ENCODE peak calls at places on chromosomes 16 and 17, in nine cellular contexts. J, N, A, D, H, I, V, K and S are unnamed samples.

GRCh38 chr16:29645699-29646187 is 17.3 kb upstream of the SPN start:
- DNase-seq in V (peak), D (no peak), H (no peak), N (no peak), J (no peak), A (no peak), I (peak), K (peak), S (no peak)

GRCh38 chr16:15425861-15426260 is 8.5 kb upstream of the BMERB1 start:
- DNase-seq in K (no peak), H (no peak), I (no peak), A (no peak), J (no peak), D (no peak), N (no peak), V (no peak), S (no peak)

GRCh38 chr17:45310380-45311324 is 6.2 kb downstream of the MAP3K14 start:
- DNase-seq in J (peak), K (peak), V (no peak), H (no peak), N (no peak), D (no peak), A (peak), I (peak), S (no peak)

GRCh38 chr16:64365448-64365858 is 756.4 kb downstream of the CDH11 start:
- DNase-seq in J (no peak), V (no peak), N (no peak), K (peak), I (peak), H (no peak), A (no peak), D (no peak), S (no peak)

GRCh38 chr16:2148714-2149629 is 547 bp downstream of the RAB26 start:
- DNase-seq in H (no peak), N (no peak), K (peak), J (no peak), V (peak), D (no peak), I (peak), A (no peak), S (no peak)

GRCh38 chr17:41507315-41507880 is 2.0 kb upstream of the KRT13 start:
- DNase-seq in N (no peak), V (no peak), J (no peak), A (no peak), H (no peak), D (no peak), K (peak), I (no peak), S (no peak)

GRCh38 chr17:63039342-63039741 is 73.3 kb downstream of the TANC2 start:
- DNase-seq in H (no peak), V (peak), I (no peak), J (no peak), K (no peak), D (no peak), A (no peak), N (no peak), S (no peak)

GRCh38 chr16:87047221-87048037 is 269.8 kb downstream of the C16orf95 start:
- DNase-seq in A (no peak), K (peak), I (peak), V (no peak), N (no peak), J (no peak), H (no peak), D (no peak), S (no peak)

DNA sequence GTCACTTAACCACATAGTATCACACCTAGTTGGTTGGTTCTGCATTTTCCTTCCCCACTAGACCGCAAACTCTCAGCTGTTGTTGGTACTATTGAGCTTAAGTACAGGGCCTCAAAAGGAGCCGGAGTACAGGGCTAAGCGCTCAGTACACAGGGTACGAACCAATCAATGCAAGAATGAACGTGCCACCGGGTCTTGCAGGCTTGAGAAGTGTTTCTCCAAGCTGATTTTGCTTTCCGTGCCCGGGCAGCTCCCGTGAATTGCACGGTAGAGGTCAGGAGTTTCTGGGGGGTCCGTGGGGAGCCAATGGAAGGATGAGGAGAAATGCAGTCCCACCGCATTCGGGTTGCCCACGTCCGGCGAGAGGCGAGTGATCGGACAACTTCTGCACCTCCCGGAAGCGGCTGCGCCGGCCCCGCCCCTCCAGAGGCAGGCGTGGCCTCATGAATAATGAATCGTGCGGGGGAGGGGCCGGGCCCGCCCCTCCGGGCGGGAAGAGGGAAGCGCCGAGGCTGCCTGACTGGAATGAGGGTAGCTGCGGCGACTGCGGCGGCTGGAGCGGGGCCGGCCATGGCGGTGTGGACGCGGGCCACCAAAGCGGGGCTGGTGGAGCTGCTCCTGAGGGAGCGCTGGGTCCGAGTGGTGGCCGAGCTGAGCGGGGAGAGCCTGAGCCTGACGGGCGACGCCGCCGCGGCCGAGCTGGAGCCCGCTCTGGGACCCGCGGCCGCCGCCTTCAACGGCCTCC is at the start of gene SNTB2:
- DNase-seq in V (peak), N (peak), H (peak), A (peak), K (peak), I (peak), J (peak), D (peak), S (peak)
- TF ChIP-seq CTCF in V (no peak), N (no peak), H (no peak), A (no peak), K (no peak), I (no peak), J (no peak), D (no peak), S (no peak)

GRCh38 chr16:58679763-58680162 is 4.8 kb downstream of the SLC38A7 start:
- DNase-seq in H (no peak), I (no peak), K (peak), D (no peak), J (no peak), A (no peak), V (no peak), N (no peak), S (peak)

GRCh38 chr16:58684354-58685083 is at the start of gene SLC38A7:
- DNase-seq in D (peak), J (peak), K (peak), A (peak), N (peak), H (peak), I (peak), V (peak), S (peak)

GRCh38 chr16:58684001-58684353 is 593 bp downstream of the SLC38A7 start:
- DNase-seq in K (peak), V (no peak), A (no peak), J (no peak), D (no peak), H (no peak), I (peak), N (no peak), S (no peak)

GRCh38 chr16:58678269-58678668 is 6.3 kb downstream of the SLC38A7 start:
- DNase-seq in N (no peak), D (no peak), V (no peak), I (no peak), K (peak), A (no peak), H (no peak), J (no peak), S (peak)

DNA sequence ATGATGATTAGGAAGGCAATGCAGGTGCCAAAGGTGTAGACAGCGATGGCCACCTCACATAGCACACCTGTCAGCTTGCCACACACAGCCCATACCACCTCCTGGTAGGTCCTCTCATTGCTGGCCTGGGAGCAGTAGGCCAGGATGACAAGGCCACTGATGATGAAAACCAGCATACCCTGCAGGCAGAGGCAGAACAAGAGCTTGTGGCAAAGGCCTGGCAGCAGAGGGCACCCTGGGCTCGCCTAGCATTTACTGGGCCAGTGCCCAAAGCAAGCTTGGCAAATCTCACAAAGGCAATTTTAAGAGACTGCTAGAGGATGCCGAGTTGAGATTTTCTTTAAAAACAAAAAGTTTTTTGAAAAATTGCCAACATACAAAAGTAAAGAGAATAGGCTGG is 5.9 kb downstream of the SLC38A7 start:
- DNase-seq in V (peak), J (peak), N (no peak), I (peak), K (peak), H (no peak), D (no peak), A (no peak), S (peak)
- TF ChIP-seq CTCF in V (peak), J (peak), N (no peak), I (no peak), K (peak), H (peak), D (no peak), A (no peak), S (peak)

GRCh38 chr17:70624208-70624607 is 454.9 kb downstream of the KCNJ2 start:
- DNase-seq in A (no peak), D (no peak), H (no peak), J (no peak), I (no peak), V (no peak), N (no peak), K (peak), S (no peak)

GRCh38 chr17:70629902-70630301 is 460.6 kb downstream of the KCNJ2 start:
- DNase-seq in J (no peak), I (peak), H (no peak), K (no peak), D (no peak), V (peak), N (no peak), A (no peak), S (no peak)
- TF ChIP-seq CTCF in J (peak), I (no peak), H (peak), K (peak), D (no peak), V (peak), N (peak), A (peak), S (peak)

DNA sequence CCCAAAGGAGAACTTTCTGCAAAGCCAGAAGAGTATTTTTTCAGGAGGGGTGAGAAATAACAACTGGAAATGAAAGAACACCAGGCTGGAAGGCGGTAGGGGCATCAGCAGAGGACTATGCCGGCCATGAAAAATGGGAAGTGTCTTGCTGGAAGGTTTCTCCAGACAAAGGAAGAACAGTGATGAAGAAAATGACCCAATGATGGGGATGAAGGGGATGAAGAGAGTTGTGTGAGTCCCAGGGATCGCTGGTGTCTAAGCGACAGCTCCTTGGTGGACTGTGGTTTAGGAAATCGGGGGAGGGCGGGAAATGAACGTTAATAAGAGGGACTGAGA is 623 bp downstream of the TTLL6 start:
- DNase-seq in V (no peak), D (no peak), K (no peak), H (no peak), J (no peak), I (no peak), A (no peak), N (no peak), S (no peak)
- TF ChIP-seq CTCF in V (no peak), D (no peak), K (no peak), H (no peak), J (no peak), I (no peak), A (no peak), N (no peak), S (no peak)

GRCh38 chr16:80319181-80319580 is 221.6 kb upstream of the DYNLRB2 start:
- DNase-seq in A (no peak), J (no peak), V (no peak), H (no peak), I (peak), N (no peak), K (no peak), D (no peak), S (no peak)

GRCh38 chr16:80323187-80323807 is 217.5 kb upstream of the DYNLRB2 start:
- DNase-seq in H (no peak), N (no peak), K (no peak), D (peak), V (no peak), J (no peak), A (no peak), I (no peak), S (no peak)

GRCh38 chr16:80317132-80318098 is 223.4 kb upstream of the DYNLRB2 start:
- DNase-seq in I (no peak), A (no peak), V (peak), J (no peak), K (no peak), H (no peak), N (no peak), D (peak), S (no peak)

GRCh38 chr16:80314042-80314441 is 226.8 kb upstream of the DYNLRB2 start:
- DNase-seq in K (no peak), D (no peak), I (no peak), J (no peak), H (no peak), A (no peak), N (no peak), V (no peak), S (no peak)

GRCh38 chr16:80318107-80318506 is 222.7 kb upstream of the DYNLRB2 start:
- DNase-seq in J (no peak), K (no peak), N (no peak), A (no peak), V (no peak), D (no peak), I (no peak), H (no peak), S (no peak)
- TF ChIP-seq CTCF in J (no peak), K (no peak), N (no peak), A (peak), V (no peak), D (no peak), I (no peak), H (no peak), S (no peak)

GRCh38 chr17:67628580-67629013 is 89.1 kb upstream of the NOL11 start:
- DNase-seq in N (no peak), I (peak), H (peak), K (peak), D (no peak), J (peak), V (peak), A (peak), S (no peak)
- TF ChIP-seq CTCF in N (no peak), I (no peak), H (no peak), K (peak), D (no peak), J (peak), V (no peak), A (no peak), S (peak)

DNA sequence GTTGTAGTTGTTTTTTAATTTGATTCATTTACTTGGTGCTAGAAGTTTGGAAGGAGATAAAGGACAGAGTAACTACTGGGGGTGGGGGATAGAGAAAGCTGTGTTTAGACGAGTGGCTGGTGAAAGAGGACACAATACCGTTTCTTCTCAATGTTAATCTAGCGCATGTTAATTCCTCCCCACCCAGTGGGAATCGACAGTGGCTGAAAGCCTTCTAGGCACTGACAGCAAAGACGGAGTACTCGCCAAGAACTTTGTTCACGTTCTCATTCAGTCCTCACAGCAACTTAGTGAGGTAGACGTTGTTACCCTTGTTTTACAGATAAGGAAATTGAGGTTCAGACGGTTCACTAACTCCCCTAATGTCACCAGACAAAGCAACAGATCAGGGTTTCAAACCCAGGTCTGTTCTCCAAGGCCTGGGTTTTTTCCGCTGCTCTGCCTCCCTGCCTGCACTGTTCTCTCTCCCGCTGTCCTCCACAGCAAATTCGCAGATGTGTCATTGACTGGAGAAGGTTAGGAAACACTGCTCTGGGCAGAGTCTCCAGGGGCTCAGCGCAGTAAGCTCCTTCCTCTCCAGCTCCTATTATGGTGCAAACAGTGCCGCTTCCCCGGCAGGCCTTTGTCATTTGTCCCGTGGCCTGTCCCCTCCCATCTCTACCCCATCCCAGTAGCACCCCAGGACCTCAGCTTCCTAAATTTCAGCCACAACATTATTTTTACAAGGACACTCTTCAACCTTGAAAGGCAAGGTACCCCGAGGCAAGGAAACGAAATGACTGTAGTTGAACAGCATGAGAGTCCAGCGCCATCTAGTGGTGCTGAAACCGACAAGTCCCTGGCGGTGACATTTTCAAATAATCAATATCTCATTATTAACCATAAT is 16.9 kb downstream of the MRPS23 start:
- DNase-seq in A (peak), D (peak), I (peak), J (peak), K (no peak), V (peak), N (peak), H (peak), S (no peak)
- TF ChIP-seq CTCF in A (peak), D (peak), I (peak), J (peak), K (peak), V (peak), N (peak), H (peak), S (peak)